ENCODE peak calls at places on chromosomes 3 and 15, in six cellular contexts. D, Z, G, J, R and T are unnamed samples.

GRCh38 chr15:42876224-42876623 is 44.4 kb downstream of the TTBK2 start:
- DNase-seq in D (no peak), Z (no peak), G (no peak), J (no peak), R (no peak), T (no peak)

GRCh38 chr3:16877527-16877926 is 7.2 kb upstream of the PLCL2 start:
- DNase-seq in D (no peak), Z (no peak), G (no peak), J (no peak), R (no peak), T (no peak)

GRCh38 chr3:155411500-155412223 is 118.2 kb upstream of the STRIT1 start:
- DNase-seq in D (no peak), Z (peak; percentile 36), G (no peak), J (no peak), R (no peak), T (no peak)

GRCh38 chr3:19901337-19901736 is 32.7 kb downstream of the EFHB start:
- DNase-seq in D (no peak), Z (no peak), G (no peak), J (no peak), R (no peak), T (no peak)

GRCh38 chr3:4980229-4981159 is 1.3 kb downstream of the BHLHE40 start:
- DNase-seq in D (peak; percentile 94), Z (peak; percentile 94), G (peak; percentile 90), J (peak; percentile 73), R (peak; percentile 96), T (peak; percentile 93)

GRCh38 chr3:153960701-153961100 is 160.5 kb upstream of the ARHGEF26 start:
- DNase-seq in D (no peak), Z (no peak), G (no peak), J (no peak), R (peak; percentile 51), T (no peak)

GRCh38 chr15:64430000-64430735 is 30.2 kb upstream of the ZNF609 start:
- DNase-seq in D (no peak), Z (peak; percentile 35), G (peak; percentile 42), J (peak; percentile 37), R (peak; percentile 96), T (no peak)

GRCh38 chr15:39083213-39083612 is 497.7 kb upstream of the THBS1 start:
- DNase-seq in D (no peak), Z (peak; percentile 25), G (no peak), J (no peak), R (peak; percentile 52), T (no peak)

GRCh38 chr3:168094877-168095610 is 680 bp downstream of the GOLIM4 start:
- DNase-seq in D (peak; percentile 50), Z (peak; percentile 75), G (peak; percentile 66), J (peak; percentile 72), R (peak; percentile 55), T (peak; percentile 45)

GRCh38 chr15:87033056-87033455 is 953.4 kb downstream of the AGBL1 start:
- DNase-seq in D (no peak), Z (peak; percentile 12), G (no peak), J (no peak), R (no peak), T (no peak)

GRCh38 chr15:69792823-69793222 is 304.9 kb downstream of the TLE3 start:
- DNase-seq in D (no peak), Z (no peak), G (no peak), J (no peak), R (no peak), T (no peak)

GRCh38 chr3:156483961-156484787 is 70.7 kb downstream of the SSR3 start:
- DNase-seq in D (no peak), Z (peak; percentile 50), G (no peak), J (peak; percentile 9), R (peak; percentile 46), T (peak; percentile 62)

GRCh38 chr3:99875925-99876781 is 58.5 kb downstream of the CMSS1 start:
- DNase-seq in D (peak; percentile 77), Z (peak; percentile 30), G (peak; percentile 91), J (peak; percentile 85), R (peak; percentile 70), T (peak; percentile 63)

GRCh38 chr3:156404217-156404616 is 150.7 kb downstream of the SSR3 start:
- DNase-seq in D (no peak), Z (no peak), G (no peak), J (no peak), R (no peak), T (no peak)

GRCh38 chr15:60591491-60592385 is 112.8 kb upstream of the ICE2 start:
- DNase-seq in D (peak; percentile 36), Z (no peak), G (peak; percentile 65), J (peak; percentile 68), R (peak; percentile 22), T (no peak)

GRCh38 chr3:194141415-194142155 is 5.6 kb downstream of the HES1 start:
- DNase-seq in D (peak; percentile 87), Z (peak; percentile 97), G (peak; percentile 87), J (peak; percentile 86), R (peak; percentile 89), T (peak; percentile 62)

GRCh38 chr3:132659000-132659369 is 624 bp downstream of the ACAD11 start:
- DNase-seq in D (no peak), Z (peak; percentile 50), G (no peak), J (no peak), R (no peak), T (no peak)

GRCh38 chr15:58056015-58056414 is 9.5 kb downstream of the ALDH1A2 start:
- DNase-seq in D (no peak), Z (no peak), G (no peak), J (no peak), R (no peak), T (no peak)

GRCh38 chr3:147941984-147942383 is 532.8 kb downstream of the ZIC1 start:
- DNase-seq in D (no peak), Z (no peak), G (no peak), J (no peak), R (no peak), T (no peak)

GRCh38 chr15:87829651-87830050 is 426.9 kb downstream of the NTRK3 start:
- DNase-seq in D (no peak), Z (no peak), G (no peak), J (no peak), R (no peak), T (no peak)

GRCh38 chr3:23800731-23801130 is 5.0 kb upstream of the UBE2E1 start:
- DNase-seq in D (no peak), Z (no peak), G (no peak), J (peak; percentile 21), R (peak; percentile 47), T (no peak)

GRCh38 chr3:194126790-194127189 is 9.2 kb upstream of the HES1 start:
- DNase-seq in D (no peak), Z (no peak), G (no peak), J (no peak), R (no peak), T (no peak)

GRCh38 chr3:184261270-184262165 is at the start of gene CAMK2N2:
- DNase-seq in D (no peak), Z (peak; percentile 72), G (peak; percentile 85), J (peak; percentile 86), R (peak; percentile 25), T (no peak)

GRCh38 chr3:184260571-184261269 is 633 bp downstream of the CAMK2N2 start:
- DNase-seq in D (no peak), Z (peak; percentile 13), G (peak; percentile 24), J (no peak), R (no peak), T (no peak)

GRCh38 chr3:184259878-184260570 is 1.3 kb downstream of the CAMK2N2 start:
- DNase-seq in D (no peak), Z (no peak), G (peak; percentile 56), J (peak; percentile 82), R (no peak), T (no peak)

GRCh38 chr3:184262927-184263179 is 1.5 kb upstream of the CAMK2N2 start:
- DNase-seq in D (no peak), Z (no peak), G (no peak), J (no peak), R (no peak), T (no peak)

GRCh38 chr3:184262166-184262926 is 993 bp upstream of the CAMK2N2 start:
- DNase-seq in D (no peak), Z (no peak), G (peak; percentile 36), J (no peak), R (no peak), T (no peak)
- TF ChIP-seq CTCF in D (no peak), Z (no peak), G (no peak), J (no peak), R (no peak), T (no peak)

DNA sequence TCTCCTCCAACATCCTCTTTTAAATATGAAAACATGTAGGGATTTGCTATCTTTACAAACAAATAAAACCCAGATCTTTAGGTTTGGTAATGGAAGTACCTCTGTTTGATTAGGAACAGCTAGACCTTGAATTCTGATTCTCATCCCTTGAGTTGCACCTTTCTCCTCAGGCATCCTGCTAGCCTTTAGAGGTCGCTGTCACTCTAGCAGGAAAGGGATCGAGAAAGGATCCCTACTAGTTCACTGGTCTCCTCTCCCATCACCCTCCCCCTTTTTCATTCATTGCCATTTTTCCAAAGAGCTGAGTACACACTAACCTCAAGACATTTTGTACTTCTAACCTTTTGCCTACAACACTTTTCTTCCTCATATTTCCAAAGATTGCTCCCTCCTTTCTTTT is 569.8 kb downstream of the RBMS3 start:
- DNase-seq in D (no peak), Z (no peak), G (peak; percentile 32), J (no peak), R (no peak), T (no peak)
- TF ChIP-seq CTCF in D (no peak), Z (no peak), G (peak; percentile 28), J (no peak), R (no peak), T (no peak)

GRCh38 chr3:29201609-29202008 is 79.3 kb upstream of the RBMS3 start:
- DNase-seq in D (no peak), Z (no peak), G (no peak), J (no peak), R (no peak), T (no peak)
- TF ChIP-seq CTCF in D (no peak), Z (no peak), G (no peak), J (no peak), R (no peak), T (no peak)

DNA sequence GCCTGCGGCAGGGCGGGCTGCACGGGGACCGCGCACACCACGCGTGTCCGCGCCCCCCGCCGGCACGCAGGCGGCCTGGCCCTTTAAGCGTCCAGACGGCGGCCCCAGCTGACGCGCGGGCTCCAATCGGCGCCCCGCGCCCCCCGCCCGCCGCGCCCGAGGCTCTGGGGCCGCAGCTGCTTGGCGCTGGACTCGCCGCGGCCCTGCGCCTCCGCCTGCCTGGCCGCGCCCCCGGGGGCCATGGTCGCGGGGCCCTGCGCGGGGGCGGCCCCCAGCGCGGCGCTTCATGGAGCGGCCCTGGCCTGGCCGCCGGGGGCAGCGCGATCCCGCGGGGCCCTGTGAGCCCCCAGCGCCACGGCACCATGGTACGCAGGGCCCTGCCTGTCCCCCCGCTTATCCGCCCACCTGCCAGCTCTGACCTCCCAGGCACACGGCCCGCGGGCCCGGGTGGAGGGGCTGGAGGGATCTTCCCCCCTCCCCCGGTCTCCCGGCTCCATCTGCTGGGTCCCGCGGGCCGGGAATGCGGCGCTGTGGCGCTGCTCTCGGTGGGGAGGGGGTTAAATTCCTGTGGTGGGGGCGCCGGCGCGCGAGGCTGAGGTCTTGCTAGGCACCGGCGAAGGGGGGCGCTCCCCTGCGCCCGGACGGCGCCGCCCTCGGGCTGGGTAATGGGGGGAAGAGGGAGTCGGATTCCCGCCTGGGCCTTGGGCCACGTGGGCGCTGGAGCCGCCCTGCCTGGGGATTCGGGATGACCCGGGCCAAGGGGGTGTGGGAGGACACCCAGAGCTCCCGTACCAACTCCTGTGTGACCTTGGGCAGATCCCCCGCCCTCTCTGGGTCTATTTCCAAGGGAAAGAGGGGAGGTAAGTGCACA is 1.1 kb downstream of the ZBTB47 start:
- DNase-seq in D (peak; percentile 60), Z (no peak), G (peak; percentile 85), J (peak; percentile 77), R (peak; percentile 59), T (no peak)
- TF ChIP-seq CTCF in D (peak; percentile 18), Z (no peak), G (no peak), J (no peak), R (no peak), T (no peak)

GRCh38 chr3:12553921-12554391 is 2.9 kb upstream of the MKRN2 start:
- DNase-seq in D (peak; percentile 25), Z (no peak), G (no peak), J (no peak), R (peak; percentile 47), T (no peak)
- TF ChIP-seq CTCF in D (no peak), Z (no peak), G (no peak), J (no peak), R (peak; percentile 8), T (no peak)